ENCODE peak calls at places on chromosomes 5 and 9, in eight cellular contexts. R is CD8-positive, alpha-beta T cell; P is fibroblast of pulmonary artery; K is B cell; H is endothelial cell of umbilical vein; I is hepatocyte; S is fibroblast of mammary gland; D is NB4. Z is an unnamed sample.

GRCh38 chr5:108747111-108748009 is at the start of gene FER:
- DNase-seq in I (peak; percentile 63), R (peak; percentile 67), P (peak; percentile 92), S (peak; percentile 88), D (peak; percentile 61), H (peak; percentile 73), K (peak; percentile 79), Z (peak; percentile 51)

GRCh38 chr5:126805108-126805507 is 28.2 kb downstream of the LMNB1 start:
- DNase-seq in P (peak; percentile 62), R (no peak), S (peak; percentile 77), K (no peak), D (peak; percentile 27), I (no peak), H (no peak), Z (no peak)

GRCh38 chr9:17462869-17463464 is 115.9 kb upstream of the SH3GL2 start:
- DNase-seq in D (peak; percentile 82), K (peak; percentile 44), R (peak; percentile 17), I (peak; percentile 80), S (peak; percentile 76), H (peak; percentile 68), P (peak; percentile 81), Z (peak; percentile 20)

GRCh38 chr9:134562146-134562753 is 79.4 kb upstream of the COL5A1 start:
- DNase-seq in H (no peak), R (no peak), K (no peak), I (peak; percentile 1), S (no peak), D (no peak), P (no peak), Z (no peak)

GRCh38 chr5:149550267-149550582 is 1.0 kb downstream of the CSNK1A1 start:
- DNase-seq in S (peak; percentile 79), H (peak; percentile 69), R (no peak), I (no peak), K (no peak), D (peak; percentile 83), P (peak; percentile 73), Z (no peak)

GRCh38 chr9:128771094-128771721 is 519 bp downstream of the ZER1 start:
- DNase-seq in S (peak; percentile 16), P (peak; percentile 26), H (peak; percentile 62), K (no peak), I (peak; percentile 53), D (no peak), R (peak; percentile 28), Z (peak; percentile 52)

GRCh38 chr9:96323169-96323568 is 21.2 kb upstream of the HSD17B3 start:
- DNase-seq in R (no peak), P (no peak), K (no peak), D (no peak), I (no peak), S (no peak), H (no peak), Z (no peak)

GRCh38 chr9:93143830-93144530 is 9.9 kb upstream of the NINJ1 start:
- DNase-seq in D (no peak), S (no peak), H (no peak), K (peak; percentile 51), P (no peak), R (peak; percentile 84), I (no peak), Z (no peak)

GRCh38 chr5:107570805-107571531 is 99.8 kb downstream of the EFNA5 start:
- DNase-seq in I (peak; percentile 49), S (no peak), K (peak; percentile 3), H (peak; percentile 95), D (no peak), R (peak; percentile 23), P (peak; percentile 30), Z (peak; percentile 56)

GRCh38 chr9:124384210-124384609 is 31.0 kb downstream of the PSMB7 start:
- DNase-seq in D (no peak), P (no peak), S (no peak), I (no peak), K (no peak), R (no peak), H (no peak), Z (no peak)

GRCh38 chr5:68711311-68712200 is 382.3 kb upstream of the SLC30A5 start:
- DNase-seq in P (no peak), S (no peak), D (no peak), I (peak; percentile 16), K (peak; percentile 26), H (no peak), R (no peak), Z (peak; percentile 73)

GRCh38 chr9:36755019-36755418 is 182.3 kb downstream of the MELK start:
- DNase-seq in K (no peak), S (no peak), I (no peak), P (no peak), H (no peak), R (no peak), D (no peak), Z (no peak)

GRCh38 chr5:149937610-149938009 is 7.0 kb downstream of the PDE6A start:
- DNase-seq in D (no peak), P (no peak), S (peak; percentile 67), H (peak; percentile 59), R (no peak), I (no peak), K (no peak), Z (no peak)

GRCh38 chr9:89256690-89257089 is 54.3 kb upstream of the CKS2 start:
- DNase-seq in K (no peak), R (no peak), P (no peak), I (no peak), D (no peak), S (no peak), H (no peak), Z (no peak)

GRCh38 chr5:139670369-139671095 is 22.4 kb downstream of the CXXC5 start:
- DNase-seq in K (peak; percentile 82), S (no peak), I (no peak), R (peak; percentile 55), P (no peak), H (peak; percentile 33), D (peak; percentile 85), Z (peak; percentile 84)

GRCh38 chr5:134979416-134979815 is 11.7 kb downstream of the CATSPER3 start:
- DNase-seq in I (no peak), R (no peak), P (no peak), H (no peak), D (no peak), S (no peak), K (no peak), Z (no peak)

GRCh38 chr5:115194671-115195070 is 25.0 kb upstream of the TRIM36 start:
- DNase-seq in S (peak; percentile 25), R (no peak), I (peak; percentile 58), H (no peak), K (no peak), D (no peak), P (no peak), Z (no peak)

GRCh38 chr9:114174876-114175771 is 19.8 kb downstream of the COL27A1 start:
- DNase-seq in K (no peak), R (no peak), P (peak; percentile 62), S (peak; percentile 67), I (peak; percentile 82), H (no peak), D (no peak), Z (no peak)

GRCh38 chr9:87667164-87667738 is 58.7 kb upstream of the CTSL start:
- DNase-seq in H (peak; percentile 32), I (peak; percentile 86), S (peak; percentile 40), D (peak; percentile 57), R (no peak), P (peak; percentile 33), K (no peak), Z (no peak)

GRCh38 chr9:31389075-31389474 is 995.4 kb upstream of the ACO1 start:
- DNase-seq in R (no peak), S (no peak), K (no peak), D (no peak), I (no peak), P (no peak), H (no peak), Z (no peak)

GRCh38 chr5:177301503-177302165 is 1.9 kb downstream of the RAB24 start:
- DNase-seq in I (no peak), H (no peak), R (no peak), K (no peak), S (peak; percentile 30), P (no peak), D (no peak), Z (peak; percentile 46)

GRCh38 chr9:130433947-130434262 is 10.9 kb upstream of the ASS1 start:
- DNase-seq in R (no peak), I (no peak), P (no peak), D (no peak), H (no peak), S (no peak), K (no peak), Z (no peak)

GRCh38 chr9:98597372-98597771 is 111.4 kb downstream of the GABBR2 start:
- DNase-seq in R (no peak), I (no peak), D (no peak), K (no peak), P (peak; percentile 25), S (peak; percentile 14), H (no peak), Z (no peak)
- TF ChIP-seq CTCF in R (no peak), I (no peak), D (no peak), K (no peak), P (no peak), S (no peak), H (no peak), Z (no peak)

DNA sequence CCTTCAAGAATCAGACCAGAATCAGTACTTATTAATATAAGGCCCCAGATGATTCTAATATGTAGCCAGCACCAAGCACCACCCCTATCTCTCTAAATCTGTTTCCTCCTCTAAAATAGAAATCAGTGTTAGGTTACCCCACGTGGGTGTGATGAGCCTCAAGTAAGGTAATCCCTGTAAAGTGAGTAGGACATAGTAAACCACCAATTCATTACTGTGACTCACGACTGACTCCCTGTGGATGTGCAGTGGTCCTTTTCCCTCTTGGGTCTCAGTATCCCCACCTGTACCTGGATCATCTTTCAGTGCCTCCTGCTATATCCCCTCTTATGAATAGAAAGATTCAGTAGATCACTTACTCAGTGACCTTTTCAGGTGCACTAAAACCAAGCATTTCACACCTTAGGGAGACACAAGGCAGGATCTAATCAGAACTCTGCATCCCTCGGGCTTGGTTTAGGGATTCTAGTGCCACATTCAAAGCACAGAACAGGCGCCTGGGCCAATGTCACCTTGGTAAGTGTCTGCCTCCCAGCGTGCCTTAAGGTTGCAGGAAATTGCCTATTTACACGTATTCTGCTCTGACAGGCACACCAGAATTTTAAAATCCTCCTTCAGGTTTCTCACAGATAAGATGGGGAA is 12.2 kb upstream of the ALDH1B1 start:
- DNase-seq in P (no peak), R (no peak), D (no peak), K (no peak), I (no peak), S (no peak), H (no peak), Z (no peak)
- TF ChIP-seq CTCF in P (no peak), R (no peak), D (no peak), K (no peak), I (no peak), S (no peak), H (no peak), Z (no peak)

DNA sequence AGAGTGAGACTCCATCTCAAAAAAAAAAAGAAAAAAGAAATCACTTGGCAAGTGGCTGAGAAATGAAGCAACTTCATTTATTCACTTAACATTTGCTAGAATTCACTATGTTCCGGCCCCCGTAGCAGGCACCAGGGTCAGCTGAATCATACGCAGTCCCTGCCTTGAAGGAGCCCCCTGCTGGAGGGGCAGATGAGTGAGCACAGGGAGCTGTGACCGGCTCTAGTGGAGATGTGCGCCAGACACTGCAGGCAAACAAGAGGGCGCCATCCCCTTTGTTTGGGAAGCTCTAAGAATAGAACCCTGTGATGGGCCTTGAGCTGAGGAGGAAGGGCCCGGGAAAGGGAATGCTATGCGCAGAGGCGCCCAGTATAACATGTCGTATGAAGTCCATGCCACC is 20.2 kb upstream of the RPL26L1 start:
- DNase-seq in I (no peak), K (no peak), S (peak; percentile 40), H (no peak), R (no peak), P (peak; percentile 39), D (peak; percentile 60), Z (no peak)
- TF ChIP-seq CTCF in I (peak; percentile 22), K (no peak), S (peak; percentile 35), H (peak; percentile 35), R (no peak), P (peak; percentile 31), D (peak; percentile 52), Z (peak; percentile 33)

GRCh38 chr5:148107608-148108007 is 43.8 kb downstream of the SPINK5 start:
- DNase-seq in R (no peak), K (no peak), I (peak; percentile 11), H (peak; percentile 35), D (no peak), S (peak; percentile 2), P (no peak), Z (no peak)
- TF ChIP-seq CTCF in R (no peak), K (no peak), I (peak; percentile 34), H (no peak), D (no peak), S (no peak), P (no peak), Z (no peak)